ENCODE peak calls at places on chromosomes 5 and 9, in eight cellular contexts. O is endothelial cell of umbilical vein; X is stimulated activated CD8-positive, alpha-beta memory T cell treated with anti-CD3 and anti-CD28 coated beads, Interleukin-15, amount 100 ng/mL, for 24 hours; G is T-helper 2 cell; M is left ventricle myocardium superior; R is anterior cingulate cortex; P is body of pancreas; N is CD8-positive, alpha-beta memory T cell. E is an unnamed sample.

GRCh38 chr5:109987970-109988369 is 298.2 kb downstream of the MAN2A1 start:
- DNase-seq in O (peak), X (no peak), G (no peak), M (no peak), R (no peak), P (no peak), N (no peak), E (no peak)

GRCh38 chr5:114362197-114362976 is 517 bp downstream of the KCNN2 start:
- DNase-seq in O (no peak), X (no peak), G (no peak), M (no peak), R (no peak), P (no peak), N (no peak), E (no peak)

GRCh38 chr5:111762895-111763294 is 5.9 kb upstream of the NREP start:
- DNase-seq in O (peak), X (no peak), G (no peak), M (no peak), R (no peak), P (no peak), N (no peak), E (no peak)

GRCh38 chr5:164059471-164059870 is 554.1 kb downstream of the MAT2B start:
- DNase-seq in O (no peak), X (no peak), G (no peak), M (no peak), R (no peak), P (no peak), N (no peak), E (no peak)

GRCh38 chr5:149333711-149334443 is 11.4 kb upstream of the GRPEL2 start:
- DNase-seq in O (peak), X (no peak), G (no peak), M (no peak), R (no peak), P (no peak), N (no peak), E (no peak)

GRCh38 chr9:87255437-87256155 is 242.1 kb upstream of the DAPK1 start:
- DNase-seq in O (no peak), X (no peak), G (no peak), M (no peak), R (no peak), P (no peak), N (no peak), E (no peak)

GRCh38 chr5:157108961-157109360 is at the start of gene HAVCR2:
- DNase-seq in O (no peak), X (no peak), G (peak), M (peak), R (no peak), P (no peak), N (peak), E (no peak)

GRCh38 chr9:137312852-137313325 is 10.8 kb upstream of the NRARP start:
- DNase-seq in O (no peak), X (no peak), G (no peak), M (no peak), R (no peak), P (peak), N (no peak), E (peak)

GRCh38 chr9:136312436-136312835 is 8.5 kb upstream of the CCDC187 start:
- DNase-seq in O (peak), X (no peak), G (no peak), M (peak), R (no peak), P (peak), N (peak), E (no peak)

GRCh38 chr5:119386945-119387344 is 31.1 kb downstream of the TNFAIP8 start:
- DNase-seq in O (peak), X (no peak), G (no peak), M (no peak), R (no peak), P (peak), N (no peak), E (no peak)

GRCh38 chr9:116494815-116495634 is 192.1 kb upstream of the TRIM32 start:
- DNase-seq in O (no peak), X (no peak), G (no peak), M (peak), R (no peak), P (peak), N (no peak), E (no peak)

GRCh38 chr9:89223398-89223977 is 44.9 kb upstream of the SHC3 start:
- DNase-seq in O (no peak), X (no peak), G (no peak), M (no peak), R (no peak), P (no peak), N (no peak), E (no peak)

GRCh38 chr5:111722016-111722591 is 34.9 kb downstream of the NREP start:
- DNase-seq in O (no peak), X (no peak), G (no peak), M (no peak), R (no peak), P (no peak), N (no peak), E (no peak)

GRCh38 chr5:37971483-37972024 is 131.7 kb upstream of the GDNF start:
- DNase-seq in O (no peak), X (no peak), G (no peak), M (no peak), R (no peak), P (no peak), N (no peak), E (no peak)

GRCh38 chr5:17054911-17055310 is 118.8 kb upstream of the MYO10 start:
- DNase-seq in O (no peak), X (no peak), G (no peak), M (no peak), R (no peak), P (no peak), N (no peak), E (no peak)

GRCh38 chr5:170114271-170114670 is 8.6 kb downstream of the FOXI1 start:
- DNase-seq in O (no peak), X (no peak), G (no peak), M (no peak), R (no peak), P (no peak), N (no peak), E (no peak)

GRCh38 chr5:123810253-123810652 is 298.3 kb downstream of the CSNK1G3 start:
- DNase-seq in O (no peak), X (no peak), G (no peak), M (peak), R (no peak), P (no peak), N (no peak), E (no peak)

GRCh38 chr5:179821298-179822058 is 773 bp downstream of the SQSTM1 start:
- DNase-seq in O (peak), X (peak), G (peak), M (peak), R (peak), P (peak), N (peak), E (peak)

GRCh38 chr5:135176991-135177390 is 143.0 kb upstream of the PITX1 start:
- DNase-seq in O (no peak), X (no peak), G (no peak), M (no peak), R (no peak), P (no peak), N (no peak), E (no peak)

GRCh38 chr5:111367081-111367480 is 142.9 kb downstream of the CAMK4 start:
- DNase-seq in O (no peak), X (no peak), G (no peak), M (no peak), R (no peak), P (no peak), N (no peak), E (no peak)

GRCh38 chr5:156239800-156240199 is 87.2 kb upstream of the SGCD start:
- DNase-seq in O (no peak), X (no peak), G (no peak), M (no peak), R (no peak), P (no peak), N (no peak), E (no peak)

GRCh38 chr9:15211160-15211993 is 95.6 kb downstream of the TTC39B start:
- DNase-seq in O (peak), X (peak), G (peak), M (no peak), R (no peak), P (peak), N (peak), E (peak)

E was measured in breast epithelium.